ENCODE peak calls at places on chromosomes 12 and 14, in nine cellular contexts. G is RWPE2, Q is mucosa of descending colon, S is pancreas, H is hepatocyte, Y is neural progenitor cell, I is A549, L is IMR-90, X is transverse colon. D is an unnamed sample.

GRCh38 chr12:103783744-103784664 is 57.0 kb downstream of the NT5DC3 start:
- DNase-seq in I (no peak), L (no peak), Y (no peak), S (peak; percentile 24), H (no peak), G (no peak), Q (peak; percentile 80), X (peak; percentile 46), D (no peak)

GRCh38 chr14:82366803-82367202 is 833.1 kb upstream of the SEL1L start:
- DNase-seq in Q (no peak), Y (peak; percentile 14), S (no peak), I (no peak), X (no peak), G (no peak), H (peak; percentile 13), L (no peak), D (no peak)

GRCh38 chr14:31926123-31926522 is 151.0 kb upstream of the ARHGAP5 start:
- DNase-seq in X (no peak), Y (peak; percentile 70), L (peak; percentile 53), I (peak; percentile 71), H (peak; percentile 67), G (no peak), Q (no peak), S (no peak), D (no peak)

GRCh38 chr12:111785651-111786050 is 18.9 kb downstream of the ALDH2 start:
- DNase-seq in G (no peak), L (peak; percentile 50), H (no peak), X (no peak), Y (no peak), S (no peak), Q (no peak), I (no peak), D (no peak)

GRCh38 chr12:12015073-12015685 is 55.6 kb upstream of the BCL2L14 start:
- DNase-seq in Q (no peak), X (no peak), I (no peak), G (no peak), Y (no peak), H (no peak), L (no peak), S (no peak), D (no peak)

GRCh38 chr12:6626654-6627283 is 9.0 kb downstream of the LPAR5 start:
- DNase-seq in X (no peak), S (no peak), L (no peak), H (no peak), I (no peak), G (no peak), Y (no peak), Q (no peak), D (no peak)

GRCh38 chr12:133203344-133204263 is 22.3 kb downstream of the ZNF268 start:
- DNase-seq in S (no peak), H (no peak), X (no peak), I (peak; percentile 35), G (no peak), Q (no peak), Y (no peak), L (peak; percentile 20), D (no peak)

GRCh38 chr12:66144796-66145754 is 14.5 kb upstream of the LLPH start:
- DNase-seq in Y (peak; percentile 35), S (peak; percentile 39), I (peak; percentile 78), L (peak; percentile 75), Q (no peak), G (no peak), X (peak; percentile 55), H (peak; percentile 66), D (peak; percentile 24)

DNA sequence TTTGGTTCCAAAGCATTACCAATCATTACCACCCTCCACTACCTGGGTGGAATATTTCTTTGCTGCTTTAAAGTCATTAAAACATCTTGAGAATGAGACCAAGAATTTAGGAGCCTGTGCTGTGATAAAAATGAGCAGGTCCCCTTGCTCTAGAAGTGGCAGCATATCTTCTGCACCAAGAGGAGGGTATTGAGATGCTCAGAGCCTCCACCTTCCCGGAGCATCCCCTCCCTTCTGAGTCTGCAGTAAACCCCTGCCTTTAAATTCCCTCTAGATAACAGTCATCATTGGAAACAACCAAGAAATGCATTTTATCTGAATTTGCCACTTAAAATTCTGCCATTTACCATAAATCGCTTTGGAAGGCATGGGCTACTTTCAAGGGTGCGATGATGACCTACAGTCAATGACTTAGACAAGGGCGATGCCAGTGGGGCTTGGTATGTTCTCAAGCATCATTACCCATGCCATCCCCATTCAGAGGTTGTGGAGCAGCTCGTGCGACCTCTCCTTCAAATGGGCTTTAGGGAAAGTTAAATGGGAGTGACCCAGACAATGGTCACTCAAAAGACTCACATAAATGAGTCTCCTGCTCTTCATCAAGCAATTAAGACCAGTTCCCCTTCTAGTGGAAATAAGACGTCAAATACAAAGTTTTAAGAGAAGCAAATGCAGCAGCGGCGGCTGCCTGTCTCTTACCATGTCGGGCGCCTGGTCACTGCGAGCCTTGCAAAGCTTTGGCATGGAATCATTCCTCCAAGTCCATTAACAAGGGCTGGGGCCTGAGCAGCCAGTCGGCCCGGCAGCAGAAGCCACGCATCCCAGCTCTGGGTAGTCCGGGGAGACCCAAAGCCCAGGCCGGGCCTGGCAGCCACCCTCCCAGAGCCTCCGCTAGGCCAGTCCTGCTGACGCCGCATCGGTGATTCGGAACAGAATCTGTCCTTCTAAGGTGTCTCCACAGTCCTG is 334.5 kb downstream of the TMEM121 start:
- DNase-seq in X (peak; percentile 14), G (peak; percentile 58), S (no peak), H (no peak), Y (no peak), L (no peak), I (no peak), Q (peak; percentile 30), D (peak; percentile 35)
- H3K4me1 ChIP-seq in X (no peaks in the 10 kb centered on the region), G (no peaks in the 10 kb centered on the region), S (no peaks in the 10 kb centered on the region), H (no peaks in the 10 kb centered on the region), Y (no peaks in the 10 kb centered on the region), L (no peaks in the 10 kb centered on the region), I (no peaks in the 10 kb centered on the region), Q (no peaks in the 10 kb centered on the region), D (peaks cover 21% of the 10 kb centered on the region)

GRCh38 chr12:107096571-107096970 is 3.2 kb upstream of the CRY1 start:
- DNase-seq in Y (no peak), H (no peak), X (no peak), L (no peak), G (no peak), I (no peak), S (no peak), Q (no peak), D (no peak)

GRCh38 chr12:107093547-107094448 is at the start of gene CRY1:
- DNase-seq in S (peak; percentile 96), Q (peak; percentile 97), L (peak; percentile 94), H (peak; percentile 98), I (peak; percentile 98), Y (peak; percentile 99), G (peak; percentile 94), X (peak; percentile 95), D (peak; percentile 98)

GRCh38 chr12:107091381-107091780 is 2.0 kb downstream of the CRY1 start:
- DNase-seq in G (no peak), L (peak; percentile 64), S (no peak), Y (no peak), X (no peak), I (peak; percentile 18), Q (no peak), H (peak; percentile 44), D (no peak)

GRCh38 chr12:107091989-107092641 is 1.2 kb downstream of the CRY1 start:
- DNase-seq in S (peak; percentile 51), L (peak; percentile 97), Q (no peak), I (peak; percentile 98), H (peak; percentile 91), Y (peak; percentile 85), X (peak; percentile 20), G (no peak), D (peak; percentile 46)

DNA sequence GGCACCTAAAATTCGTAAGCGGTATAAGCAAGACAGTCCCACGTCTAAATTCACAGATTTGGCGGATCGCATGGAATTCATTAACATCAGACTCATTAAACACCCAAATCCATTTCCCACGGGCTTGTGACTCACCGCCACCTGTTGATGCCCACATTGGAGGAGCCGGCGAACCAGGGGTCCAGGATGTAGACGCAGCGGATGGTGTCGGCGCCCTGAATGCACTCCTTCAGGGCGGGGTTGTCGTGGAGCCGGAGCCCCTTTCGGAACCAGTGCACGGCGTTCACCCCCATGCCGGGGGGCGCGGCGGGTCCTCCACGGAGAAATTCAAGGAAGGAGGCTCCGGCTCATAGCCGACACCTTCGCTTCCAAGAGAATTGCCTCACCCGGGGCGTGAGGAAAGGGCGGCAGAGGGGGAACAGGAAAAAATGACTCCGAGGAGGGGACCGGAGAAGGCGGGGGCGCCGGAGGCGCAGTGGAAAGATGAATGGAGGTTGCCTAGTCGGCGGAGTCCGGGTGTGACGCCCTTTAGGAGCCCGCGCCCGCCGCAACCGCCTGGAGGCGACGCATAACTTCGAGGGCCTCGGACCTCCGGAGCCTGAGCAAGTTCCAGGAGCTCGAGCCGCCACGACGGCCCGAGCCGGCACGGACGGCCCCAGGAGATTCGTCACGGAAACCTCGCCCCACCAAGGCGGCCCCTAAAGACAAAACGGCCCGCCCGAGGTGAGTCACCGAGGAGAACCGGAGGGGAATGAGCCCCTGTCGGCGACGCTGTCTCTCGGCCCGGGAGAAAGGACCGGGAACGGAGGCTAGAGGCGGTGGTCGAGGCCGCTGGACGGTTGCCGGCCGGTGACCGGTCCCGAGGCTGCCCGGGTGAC is 441 bp downstream of the CRY1 start:
- DNase-seq in I (peak; percentile 43), H (peak; percentile 62), X (peak; percentile 47), G (peak; percentile 58), Y (peak; percentile 73), L (no peak), S (peak; percentile 57), Q (peak; percentile 66), D (peak; percentile 52)
- TF ChIP-seq CTCF in I (no peak), H (no peak), X (no peak), G (no peak), Y (no peak), L (no peak), S (no peak), Q (no peak), D (no peak)

DNA sequence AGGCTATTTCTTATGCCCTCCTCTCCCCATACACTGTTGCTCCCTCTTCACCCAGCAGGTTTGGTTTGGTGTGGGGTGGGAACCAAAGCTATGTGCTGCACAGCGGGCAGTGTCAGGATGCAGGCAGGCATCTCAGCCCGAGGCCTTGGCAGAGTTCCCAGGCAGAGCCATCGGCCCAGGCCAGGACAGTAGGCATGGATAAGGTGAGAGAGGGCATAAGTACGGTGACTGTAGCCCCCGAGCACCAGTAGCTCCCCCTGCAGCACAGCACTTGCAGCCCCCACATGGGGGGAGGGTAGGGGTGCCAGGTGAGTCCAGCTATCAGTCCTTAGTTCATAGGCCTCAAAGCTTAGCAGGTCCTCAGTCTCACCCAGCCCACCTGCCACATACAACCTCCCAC is 7.2 kb downstream of the KLHL33 start:
- DNase-seq in Y (no peak), S (no peak), X (no peak), I (no peak), G (no peak), L (no peak), Q (no peak), H (no peak), D (peak; percentile 21)
- H3K4me3 ChIP-seq in Y (no peak overlapping the region), S (no peak overlapping the region), X (no peak overlapping the region), I (no peak overlapping the region), G (no peak overlapping the region), L (no peak overlapping the region), Q (no peak overlapping the region), H (no peak overlapping the region), D (no peak overlapping the region)

GRCh38 chr14:75144944-75145343 is 18.1 kb upstream of the NEK9 start:
- DNase-seq in Y (no peak), G (no peak), Q (no peak), H (peak; percentile 15), X (peak; percentile 19), L (no peak), I (no peak), S (no peak), D (no peak)

GRCh38 chr14:75147423-75148071 is 20.7 kb upstream of the NEK9 start:
- DNase-seq in L (peak; percentile 72), Q (no peak), G (no peak), I (peak; percentile 31), H (peak; percentile 83), Y (peak; percentile 72), X (peak; percentile 53), S (peak; percentile 76), D (no peak)

GRCh38 chr14:75153295-75153694 is 23.1 kb downstream of the TMED10 start:
- DNase-seq in Q (no peak), Y (peak; percentile 10), I (no peak), S (no peak), H (peak; percentile 22), G (no peak), X (no peak), L (no peak), D (no peak)

GRCh38 chr14:75155159-75155558 is 21.3 kb downstream of the TMED10 start:
- DNase-seq in Y (no peak), Q (no peak), I (no peak), G (no peak), S (no peak), L (no peak), X (no peak), H (no peak), D (no peak)

GRCh38 chr14:75150150-75150549 is 23.3 kb upstream of the NEK9 start:
- DNase-seq in H (no peak), X (no peak), G (no peak), Q (no peak), Y (no peak), S (no peak), I (peak; percentile 24), L (no peak), D (no peak)
- H3K4me1 ChIP-seq in H (peaks cover 14% of the 10 kb centered on the region), X (peaks cover 50% of the 10 kb centered on the region), G (peaks cover 8% of the 10 kb centered on the region), Q (no peaks in the 10 kb centered on the region), Y (peaks cover 15% of the 10 kb centered on the region), S (peaks cover 53% of the 10 kb centered on the region), I (peaks cover 9% of the 10 kb centered on the region), L (peaks cover 2% of the 10 kb centered on the region), D (no peaks in the 10 kb centered on the region)

D was measured in BE2C.